ENCODE peak calls at places on chromosomes 2 and 18, in five cellular contexts. P is K562, W is H1, Z is GM12878, C is SK-N-SH. M is an unnamed sample.

GRCh38 chr18:36377626-36378025 is 80.1 kb downstream of the FHOD3 start:
- DNase-seq in P (no peak), W (no peak), Z (no peak), C (peak; percentile 32), M (no peak)

GRCh38 chr2:170766693-170767092 is 3.5 kb upstream of the ERICH2 start:
- DNase-seq in P (no peak), W (no peak), Z (no peak), C (no peak), M (no peak)

GRCh38 chr2:43218550-43219382 is 7.6 kb downstream of the ZFP36L2 start:
- DNase-seq in P (peak; percentile 58), W (no peak), Z (no peak), C (no peak), M (peak; percentile 84)

GRCh38 chr2:28993211-28993960 is 12.3 kb downstream of the TOGARAM2 start:
- DNase-seq in P (no peak), W (no peak), Z (no peak), C (no peak), M (no peak)

GRCh38 chr18:6326566-6326965 is 88.1 kb downstream of the L3MBTL4 start:
- DNase-seq in P (no peak), W (no peak), Z (no peak), C (no peak), M (no peak)

GRCh38 chr2:26563686-26564085 is 77.5 kb downstream of the CIB4 start:
- DNase-seq in P (no peak), W (no peak), Z (no peak), C (no peak), M (no peak)

GRCh38 chr2:2182688-2183087 is 148.4 kb downstream of the MYT1L start:
- DNase-seq in P (no peak), W (no peak), Z (no peak), C (peak; percentile 80), M (no peak)

GRCh38 chr2:230067990-230068657 is 600 bp downstream of the SLC16A14 start:
- DNase-seq in P (no peak), W (peak; percentile 88), Z (no peak), C (peak; percentile 82), M (peak; percentile 25)

GRCh38 chr2:68974251-68974650 is at the start of gene GKN1:
- DNase-seq in P (no peak), W (no peak), Z (no peak), C (no peak), M (no peak)

GRCh38 chr2:43159797-43160196 is 66.6 kb downstream of the ZFP36L2 start:
- DNase-seq in P (no peak), W (no peak), Z (no peak), C (no peak), M (peak; percentile 25)

GRCh38 chr2:64482765-64483504 is 29.0 kb downstream of the LGALSL start:
- DNase-seq in P (no peak), W (no peak), Z (no peak), C (peak; percentile 41), M (no peak)

GRCh38 chr2:29075894-29076700 is 1.8 kb upstream of the PCARE start:
- DNase-seq in P (no peak), W (peak; percentile 36), Z (no peak), C (peak; percentile 81), M (no peak)

GRCh38 chr2:103959174-103960125 is 894.5 kb upstream of the POU3F3 start:
- DNase-seq in P (no peak), W (peak; percentile 49), Z (no peak), C (peak; percentile 35), M (no peak)

GRCh38 chr18:11522992-11523391 is 86.4 kb upstream of the SLC35G4 start:
- DNase-seq in P (no peak), W (no peak), Z (no peak), C (no peak), M (no peak)

GRCh38 chr2:96702098-96702785 is 37.6 kb downstream of the LMAN2L start:
- DNase-seq in P (no peak), W (no peak), Z (no peak), C (no peak), M (no peak)

GRCh38 chr2:19369341-19369955 is 11.0 kb upstream of the OSR1 start:
- DNase-seq in P (no peak), W (no peak), Z (no peak), C (no peak), M (no peak)
- TF ChIP-seq GABPA in P (no peak), W (no peak), Z (no peak), C (no peak), M (no peak)

GRCh38 chr2:217276433-217276832 is 416.6 kb upstream of the TNP1 start:
- DNase-seq in P (no peak), W (no peak), Z (no peak), C (no peak), M (no peak)

GRCh38 chr2:217273851-217274250 is 414.0 kb upstream of the TNP1 start:
- DNase-seq in P (no peak), W (no peak), Z (no peak), C (no peak), M (no peak)

GRCh38 chr2:217275091-217275490 is 415.2 kb upstream of the TNP1 start:
- DNase-seq in P (no peak), W (no peak), Z (no peak), C (no peak), M (no peak)

GRCh38 chr2:217273158-217273557 is 413.3 kb upstream of the TNP1 start:
- DNase-seq in P (no peak), W (no peak), Z (no peak), C (no peak), M (no peak)

GRCh38 chr2:217274578-217274977 is 414.7 kb upstream of the TNP1 start:
- DNase-seq in P (no peak), W (no peak), Z (no peak), C (no peak), M (no peak)
- TF ChIP-seq POLR2AphosphoS5 in P (no peak), W (no peak), Z (no peak), C (no peak), M (no peak)

DNA sequence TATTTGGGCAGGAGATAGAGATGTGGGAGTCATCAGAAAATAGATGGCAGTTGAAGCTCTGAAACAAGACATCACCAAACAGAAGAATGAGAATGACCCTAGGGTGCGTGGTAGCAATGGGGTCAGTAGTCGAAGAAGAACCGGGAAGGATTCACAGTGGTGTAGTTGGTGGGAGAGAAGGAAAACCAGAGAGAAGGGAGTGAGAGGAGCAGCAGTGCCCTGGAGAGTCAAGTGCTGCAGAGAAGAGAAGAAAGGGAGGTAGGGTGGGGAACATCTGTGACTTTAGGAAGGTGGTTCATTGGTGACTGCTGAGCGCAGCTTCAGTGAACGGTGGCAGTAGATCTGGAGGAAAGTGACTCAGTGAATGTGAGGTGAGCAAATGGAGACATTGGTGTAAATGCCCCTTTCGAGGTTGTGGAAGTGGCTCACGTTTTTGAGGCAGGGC is 36.5 kb downstream of the CDC42EP3 start:
- DNase-seq in P (no peak), W (no peak), Z (no peak), C (no peak), M (no peak)
- TF ChIP-seq GABPA in P (no peak), W (no peak), Z (no peak), C (no peak), M (no peak)

GRCh38 chr2:84905181-84906107 is at the start of gene TMSB10:
- DNase-seq in P (peak; percentile 89), W (peak; percentile 87), Z (no peak), C (peak; percentile 99), M (peak; percentile 79)
- TF ChIP-seq POLR2AphosphoS5 in P (peak; percentile 92), W (peak; percentile 38), Z (peak; percentile 98), C (peak; percentile 99), M (peak; percentile 96)

DNA sequence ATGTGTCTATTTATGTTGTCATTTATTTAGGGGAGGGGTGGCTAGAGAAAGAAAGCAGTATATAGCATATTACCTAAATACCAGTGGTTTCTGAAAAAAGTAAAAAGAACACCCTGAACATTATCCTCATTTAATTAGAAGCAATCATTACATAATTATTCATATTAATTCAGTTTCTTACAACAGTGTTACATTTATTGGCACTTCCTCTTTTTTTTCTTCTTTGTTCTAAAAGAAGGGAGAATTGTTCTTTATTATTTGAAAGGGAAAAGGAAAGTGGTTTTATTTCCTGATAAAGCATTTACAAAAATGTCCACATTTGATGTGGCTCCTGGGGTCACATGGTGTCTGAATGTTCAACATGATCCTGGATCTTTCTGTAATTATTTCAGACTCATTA is 254.9 kb upstream of the ZEB2 start:
- DNase-seq in P (no peak), W (no peak), Z (no peak), C (no peak), M (no peak)
- TF ChIP-seq GABPA in P (no peak), W (no peak), Z (no peak), C (no peak), M (no peak)

GRCh38 chr2:111071480-111072143 is 49.1 kb upstream of the BCL2L11 start:
- DNase-seq in P (no peak), W (no peak), Z (peak; percentile 35), C (no peak), M (no peak)
- TF ChIP-seq POLR2AphosphoS5 in P (no peak), W (no peak), Z (no peak), C (no peak), M (no peak)

GRCh38 chr18:10242922-10243680 is 211.3 kb upstream of the APCDD1 start:
- DNase-seq in P (peak; percentile 30), W (no peak), Z (no peak), C (no peak), M (no peak)
- TF ChIP-seq GABPA in P (no peak), W (no peak), Z (no peak), C (no peak), M (no peak)

DNA sequence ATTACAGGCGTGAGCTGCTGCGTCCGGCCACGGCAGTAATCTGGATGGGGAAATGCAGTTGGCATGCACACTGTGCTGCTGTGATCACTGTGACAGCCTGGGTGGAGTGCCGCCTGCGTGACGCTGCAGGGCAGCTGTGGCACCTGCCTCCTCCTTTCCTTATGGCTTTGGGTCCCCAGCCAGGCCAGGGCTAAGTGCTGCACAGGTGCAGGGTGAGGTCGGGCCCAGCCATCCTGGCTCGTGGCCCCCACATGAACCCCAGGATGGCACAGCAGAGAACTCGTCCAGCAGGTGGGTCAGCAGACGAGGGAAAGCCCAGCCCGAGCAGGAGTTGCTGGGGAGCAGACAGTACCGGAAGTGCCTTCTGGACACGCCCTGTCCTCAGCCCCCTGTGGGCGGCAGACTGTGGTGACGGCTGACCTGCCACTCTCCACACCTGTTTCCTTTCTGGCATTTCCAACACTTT is 17.1 kb downstream of the HS1BP3 start:
- DNase-seq in P (peak; percentile 40), W (no peak), Z (no peak), C (no peak), M (no peak)
- TF ChIP-seq POLR2AphosphoS5 in P (no peak), W (no peak), Z (no peak), C (no peak), M (no peak)

GRCh38 chr2:148918554-148918953 is 43.5 kb downstream of the KIF5C start:
- DNase-seq in P (no peak), W (no peak), Z (no peak), C (no peak), M (no peak)

GRCh38 chr2:148914463-148914862 is 39.4 kb downstream of the KIF5C start:
- DNase-seq in P (no peak), W (no peak), Z (no peak), C (no peak), M (no peak)

GRCh38 chr2:148922776-148923175 is 47.7 kb downstream of the KIF5C start:
- DNase-seq in P (no peak), W (peak; percentile 37), Z (no peak), C (no peak), M (no peak)

GRCh38 chr2:148917431-148917830 is 42.4 kb downstream of the KIF5C start:
- DNase-seq in P (no peak), W (no peak), Z (no peak), C (no peak), M (no peak)
- TF ChIP-seq GABPA in P (no peak), W (no peak), Z (no peak), C (no peak), M (no peak)